ENCODE peak calls at places on chromosomes 7 and 10, in four cellular contexts. J is fibroblast of mammary gland, D is dorsolateral prefrontal cortex, K is fibroblast of lung. P is an unnamed sample.

GRCh38 chr10:74596713-74597112 is 229.7 kb upstream of the KAT6B start:
- DNase-seq in K (no peak), J (no peak), D (no peak), P (no peak)

GRCh38 chr7:17580141-17580540 is 281.7 kb downstream of the AHR start:
- DNase-seq in J (peak), K (peak), D (peak), P (peak)

GRCh38 chr10:101007099-101007711 is 7.6 kb downstream of the LZTS2 start:
- DNase-seq in D (no peak), K (peak), J (no peak), P (no peak)

GRCh38 chr10:75407296-75407715 is 5.7 kb upstream of the ZNF503 start:
- DNase-seq in J (no peak), D (no peak), K (no peak), P (no peak)

GRCh38 chr10:122911889-122912484 is 1.6 kb downstream of the FAM24A start:
- DNase-seq in D (no peak), J (peak), K (peak), P (peak)

GRCh38 chr7:36155811-36156361 is 2.8 kb downstream of the EEPD1 start:
- DNase-seq in K (peak), D (no peak), J (no peak), P (peak)

GRCh38 chr7:65749039-65749438 is 123.8 kb upstream of the VKORC1L1 start:
- DNase-seq in J (no peak), K (no peak), D (no peak), P (no peak)

GRCh38 chr7:30726296-30727006 is 25.5 kb upstream of the INMT start:
- DNase-seq in K (no peak), D (no peak), J (no peak), P (no peak)

GRCh38 chr7:134589491-134589941 is 40.6 kb downstream of the AKR1B15 start:
- DNase-seq in K (no peak), D (no peak), J (peak), P (peak)

GRCh38 chr7:106358103-106358663 is 73.4 kb upstream of the NAMPT start:
- DNase-seq in J (peak), D (no peak), K (peak), P (no peak)

GRCh38 chr7:63925626-63926460 is 72.8 kb upstream of the ZNF722 start:
- DNase-seq in D (peak), K (peak), J (peak), P (peak)

GRCh38 chr10:30536578-30536977 is 93.0 kb downstream of the LYZL2 start:
- DNase-seq in K (no peak), D (no peak), J (no peak), P (no peak)

GRCh38 chr7:1151653-1152425 is 8.2 kb downstream of the ZFAND2A start:
- DNase-seq in D (no peak), J (no peak), K (no peak), P (no peak)

GRCh38 chr7:31819031-31819430 is 132.0 kb downstream of the PPP1R17 start:
- DNase-seq in K (no peak), D (no peak), J (no peak), P (no peak)

GRCh38 chr7:31815796-31816195 is 128.8 kb downstream of the PPP1R17 start:
- DNase-seq in K (no peak), D (no peak), J (no peak), P (no peak)

GRCh38 chr7:31811650-31812461 is 124.8 kb downstream of the PPP1R17 start:
- DNase-seq in K (peak), J (peak), D (no peak), P (peak)

GRCh38 chr7:31816810-31817209 is 129.8 kb downstream of the PPP1R17 start:
- DNase-seq in D (no peak), J (no peak), K (no peak), P (no peak)

GRCh38 chr7:31814187-31814586 is 127.2 kb downstream of the PPP1R17 start:
- DNase-seq in J (peak), K (peak), D (no peak), P (no peak)
- TF ChIP-seq CTCF in J (peak), K (peak), D (peak), P (peak)

GRCh38 chr10:124952123-124952522 is 10.2 kb downstream of the ZRANB1 start:
- DNase-seq in J (no peak), D (no peak), K (no peak), P (no peak)

GRCh38 chr10:124956764-124957163 is 14.8 kb downstream of the ZRANB1 start:
- DNase-seq in K (no peak), D (no peak), J (no peak), P (no peak)

GRCh38 chr10:124953421-124953820 is 11.5 kb downstream of the ZRANB1 start:
- DNase-seq in K (no peak), J (no peak), D (no peak), P (no peak)

GRCh38 chr10:124955872-124956271 is 13.9 kb downstream of the ZRANB1 start:
- DNase-seq in D (no peak), J (no peak), K (peak), P (no peak)

GRCh38 chr10:124955243-124955642 is 13.3 kb downstream of the ZRANB1 start:
- DNase-seq in D (no peak), K (peak), J (peak), P (peak)
- H3K4me3 ChIP-seq in D (no peak), K (no peak), J (no peak), P (no peak)

GRCh38 chr7:136294977-136295376 is 317.8 kb upstream of the MTPN start:
- DNase-seq in K (no peak), D (no peak), J (no peak), P (no peak)
- TF ChIP-seq CTCF in K (no peak), D (no peak), J (no peak), P (no peak)

GRCh38 chr10:5040010-5040635 is 36.5 kb upstream of the AKR1C2 start:
- DNase-seq in J (no peak), K (no peak), D (no peak), P (no peak)
- H3K4me3 ChIP-seq in J (no peak), K (no peak), D (no peak), P (no peak)

DNA sequence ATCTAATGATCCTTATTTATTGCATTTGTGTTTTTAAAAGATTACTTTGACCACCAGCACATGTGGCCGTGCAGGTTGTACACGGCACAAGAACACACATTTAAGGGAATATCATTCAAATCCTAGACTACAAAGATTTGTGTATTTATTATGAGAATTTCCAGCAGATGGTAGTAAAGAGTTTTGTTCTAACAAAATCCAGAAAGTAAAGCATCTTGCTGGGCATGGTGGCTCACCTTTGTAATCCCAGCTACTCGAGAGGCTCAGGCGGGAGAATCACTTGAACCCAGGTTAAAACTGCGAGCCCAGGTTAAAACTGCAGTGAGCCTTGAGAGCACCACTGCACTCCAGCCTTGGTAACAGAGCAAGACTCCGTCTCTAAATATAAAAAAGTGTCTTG is 31.5 kb downstream of the MACROH2A2 start:
- DNase-seq in K (no peak), D (no peak), J (peak), P (no peak)
- TF ChIP-seq CTCF in K (no peak), D (no peak), J (no peak), P (no peak)

GRCh38 chr10:87092861-87093460 is 1.7 kb downstream of the GLUD1 start:
- DNase-seq in K (peak), D (no peak), J (peak), P (peak)
- H3K4me3 ChIP-seq in K (peak), D (peak), J (peak), P (peak)

P was measured in AG10803.